ENCODE peak calls at places on chromosomes 6 and 20, in seven cellular contexts. R, F, Y, E, M, N and J are unnamed samples.

GRCh38 chr6:75280131-75280855 is 4.3 kb downstream of the TMEM30A start:
- DNase-seq in R (peak; percentile 49), F (no peak), Y (no peak), E (no peak), M (no peak), N (no peak), J (no peak)

GRCh38 chr20:37630161-37630560 is 63.7 kb upstream of the CTNNBL1 start:
- DNase-seq in R (no peak), F (no peak), Y (no peak), E (no peak), M (no peak), N (no peak), J (no peak)

GRCh38 chr6:34246563-34247391 is 2.0 kb downstream of the SMIM29 start:
- DNase-seq in R (peak; percentile 57), F (no peak), Y (peak; percentile 45), E (peak; percentile 49), M (peak; percentile 78), N (peak; percentile 33), J (no peak)

GRCh38 chr6:2353412-2354137 is 108.2 kb upstream of the GMDS start:
- DNase-seq in R (peak; percentile 84), F (peak; percentile 78), Y (peak; percentile 45), E (peak; percentile 54), M (peak; percentile 63), N (peak; percentile 27), J (peak; percentile 27)

GRCh38 chr6:165880721-165881120 is 217.7 kb upstream of the PDE10A start:
- DNase-seq in R (peak; percentile 26), F (no peak), Y (no peak), E (no peak), M (no peak), N (no peak), J (no peak)

GRCh38 chr6:11224252-11224965 is 8.1 kb downstream of the NEDD9 start:
- DNase-seq in R (peak; percentile 27), F (no peak), Y (peak; percentile 47), E (no peak), M (no peak), N (peak; percentile 36), J (peak; percentile 9)

GRCh38 chr6:106476326-106477105 is 116.0 kb downstream of the CRYBG1 start:
- DNase-seq in R (peak; percentile 78), F (no peak), Y (no peak), E (no peak), M (peak; percentile 86), N (no peak), J (no peak)

GRCh38 chr6:44257007-44257752 is at the start of gene SLC35B2:
- DNase-seq in R (peak; percentile 49), F (no peak), Y (peak; percentile 75), E (peak; percentile 72), M (peak; percentile 81), N (peak; percentile 71), J (peak; percentile 86)